ENCODE peak calls at places on chromosomes 5 and 9, in ten cellular contexts. O is sigmoid colon, Y is AG09309, J is adrenal gland, Q is AG04450, V is psoas muscle, N is right atrium auricular region, D is adipocyte, X is mucosa of descending colon, S is aorta. A is an unnamed sample.

GRCh38 chr5:43016217-43016779 is 23.8 kb downstream of the ANXA2R start:
- DNase-seq in O (no peak), Y (no peak), J (no peak), Q (no peak), V (no peak), N (no peak), D (no peak), X (no peak), S (no peak), A (no peak)

GRCh38 chr5:176819476-176819875 is 9.1 kb downstream of the UNC5A start:
- DNase-seq in O (no peak), Y (no peak), J (no peak), Q (no peak), V (no peak), N (no peak), D (no peak), X (peak), S (no peak), A (no peak)

GRCh38 chr9:97842960-97843359 is 10.1 kb upstream of the FOXE1 start:
- DNase-seq in O (no peak), Y (no peak), J (no peak), Q (no peak), V (no peak), N (no peak), D (no peak), X (no peak), S (no peak), A (no peak)

GRCh38 chr5:168295574-168296201 is 4.2 kb downstream of the WWC1 start:
- DNase-seq in O (no peak), Y (peak), J (no peak), Q (peak), V (no peak), N (no peak), D (peak), X (no peak), S (no peak), A (peak)

GRCh38 chr9:112731971-112732370 is 14.1 kb upstream of the INIP start:
- DNase-seq in O (no peak), Y (no peak), J (no peak), Q (no peak), V (no peak), N (no peak), D (no peak), X (no peak), S (no peak), A (no peak)

GRCh38 chr9:87793292-87793691 is 67.4 kb downstream of the CTSL start:
- DNase-seq in O (no peak), Y (peak), J (no peak), Q (peak), V (no peak), N (no peak), D (peak), X (no peak), S (no peak), A (peak)

GRCh38 chr5:157457391-157457790 is 2.6 kb upstream of the NIPAL4 start:
- DNase-seq in O (no peak), Y (no peak), J (no peak), Q (no peak), V (no peak), N (no peak), D (no peak), X (no peak), S (no peak), A (no peak)

GRCh38 chr9:27665121-27665520 is 91.8 kb upstream of the C9orf72 start:
- DNase-seq in O (no peak), Y (no peak), J (no peak), Q (no peak), V (no peak), N (no peak), D (no peak), X (no peak), S (no peak), A (no peak)

GRCh38 chr5:16685069-16685468 is 68.3 kb upstream of the RETREG1 start:
- DNase-seq in O (no peak), Y (no peak), J (no peak), Q (no peak), V (no peak), N (no peak), D (no peak), X (no peak), S (no peak), A (no peak)

GRCh38 chr9:124133752-124134151 is 122.2 kb downstream of the LHX2 start:
- DNase-seq in O (no peak), Y (no peak), J (peak), Q (no peak), V (no peak), N (no peak), D (peak), X (no peak), S (peak), A (no peak)

GRCh38 chr9:88767504-88767790 is 223.8 kb upstream of the S1PR3 start:
- DNase-seq in O (no peak), Y (no peak), J (no peak), Q (no peak), V (no peak), N (no peak), D (no peak), X (no peak), S (no peak), A (no peak)

GRCh38 chr9:69527454-69527853 is 144.7 kb downstream of the APBA1 start:
- DNase-seq in O (no peak), Y (no peak), J (no peak), Q (no peak), V (no peak), N (no peak), D (no peak), X (no peak), S (no peak), A (no peak)

GRCh38 chr5:72767289-72768010 is 49.0 kb upstream of the TNPO1 start:
- DNase-seq in O (no peak), Y (no peak), J (peak), Q (no peak), V (no peak), N (no peak), D (no peak), X (no peak), S (no peak), A (no peak)

GRCh38 chr5:10307206-10308148 is at the start of gene CMBL:
- DNase-seq in O (peak), Y (no peak), J (peak), Q (no peak), V (peak), N (no peak), D (peak), X (peak), S (peak), A (no peak)

GRCh38 chr5:3597727-3598082 is 2.1 kb downstream of the IRX1 start:
- DNase-seq in O (no peak), Y (no peak), J (no peak), Q (no peak), V (no peak), N (no peak), D (no peak), X (no peak), S (no peak), A (no peak)

GRCh38 chr5:10725636-10726035 is 35.4 kb downstream of the DAP start:
- DNase-seq in O (no peak), Y (no peak), J (no peak), Q (no peak), V (no peak), N (no peak), D (no peak), X (no peak), S (no peak), A (no peak)

GRCh38 chr5:139903805-139904565 is 108.4 kb downstream of the PSD2 start:
- DNase-seq in O (peak), Y (no peak), J (peak), Q (no peak), V (peak), N (no peak), D (peak), X (no peak), S (no peak), A (no peak)

GRCh38 chr5:86526811-86527348 is 90.9 kb upstream of the COX7C start:
- DNase-seq in O (no peak), Y (no peak), J (no peak), Q (no peak), V (no peak), N (no peak), D (no peak), X (no peak), S (no peak), A (no peak)

GRCh38 chr5:134526483-134527155 is 1.1 kb downstream of the JADE2 start:
- DNase-seq in O (peak), Y (no peak), J (peak), Q (no peak), V (peak), N (peak), D (peak), X (peak), S (peak), A (no peak)

GRCh38 chr5:6603643-6604042 is 29.2 kb downstream of the NSUN2 start:
- DNase-seq in O (no peak), Y (no peak), J (no peak), Q (no peak), V (no peak), N (peak), D (no peak), X (no peak), S (no peak), A (no peak)

GRCh38 chr5:178389031-178389729 is 156.6 kb upstream of the PHYKPL start:
- DNase-seq in O (no peak), Y (no peak), J (no peak), Q (no peak), V (no peak), N (no peak), D (no peak), X (no peak), S (peak), A (no peak)

GRCh38 chr9:91127653-91128052 is 234.1 kb downstream of the AUH start:
- DNase-seq in O (no peak), Y (no peak), J (no peak), Q (no peak), V (no peak), N (no peak), D (no peak), X (no peak), S (no peak), A (no peak)

GRCh38 chr5:115532517-115532916 is 12.1 kb downstream of the FEM1C start:
- DNase-seq in O (no peak), Y (no peak), J (no peak), Q (no peak), V (no peak), N (no peak), D (peak), X (no peak), S (no peak), A (no peak)

GRCh38 chr5:57177479-57178156 is 3.8 kb downstream of the GPBP1 start:
- DNase-seq in O (no peak), Y (no peak), J (no peak), Q (no peak), V (no peak), N (no peak), D (no peak), X (no peak), S (no peak), A (no peak)

GRCh38 chr5:58239731-58240130 is 220.2 kb downstream of the PLK2 start:
- DNase-seq in O (no peak), Y (no peak), J (no peak), Q (no peak), V (no peak), N (no peak), D (no peak), X (no peak), S (no peak), A (no peak)

GRCh38 chr9:19456996-19457693 is 48.3 kb downstream of the ACER2 start:
- DNase-seq in O (peak), Y (peak), J (peak), Q (peak), V (peak), N (peak), D (peak), X (no peak), S (peak), A (no peak)

GRCh38 chr5:13108281-13108680 is 836.2 kb downstream of the DNAH5 start:
- DNase-seq in O (no peak), Y (no peak), J (no peak), Q (no peak), V (no peak), N (no peak), D (no peak), X (no peak), S (no peak), A (no peak)

GRCh38 chr9:133914483-133915342 is 77.4 kb downstream of the VAV2 start:
- DNase-seq in O (no peak), Y (no peak), J (no peak), Q (no peak), V (no peak), N (no peak), D (no peak), X (no peak), S (no peak), A (no peak)

GRCh38 chr5:104573979-104574709 is 1011.6 kb upstream of the NUDT12 start:
- DNase-seq in O (no peak), Y (no peak), J (no peak), Q (no peak), V (no peak), N (no peak), D (no peak), X (no peak), S (no peak), A (no peak)

GRCh38 chr5:178564386-178564785 is 25.8 kb downstream of the COL23A1 start:
- DNase-seq in O (no peak), Y (no peak), J (no peak), Q (no peak), V (no peak), N (no peak), D (no peak), X (no peak), S (no peak), A (no peak)

GRCh38 chr9:33135086-33135958 is 31.8 kb downstream of the B4GALT1 start:
- DNase-seq in O (peak), Y (no peak), J (peak), Q (no peak), V (no peak), N (no peak), D (no peak), X (no peak), S (no peak), A (peak)

GRCh38 chr9:10479172-10479571 is 133.6 kb downstream of the PTPRD start:
- DNase-seq in O (no peak), Y (no peak), J (no peak), Q (no peak), V (no peak), N (no peak), D (no peak), X (no peak), S (no peak), A (no peak)

GRCh38 chr9:135080286-135081263 is 6.9 kb upstream of the OLFM1 start:
- DNase-seq in O (peak), Y (no peak), J (no peak), Q (no peak), V (no peak), N (no peak), D (no peak), X (no peak), S (no peak), A (no peak)

GRCh38 chr9:13027834-13028233 is 251.7 kb downstream of the MPDZ start:
- DNase-seq in O (no peak), Y (no peak), J (no peak), Q (no peak), V (no peak), N (no peak), D (no peak), X (no peak), S (no peak), A (no peak)

GRCh38 chr9:126631254-126631653 is 17.5 kb downstream of the LMX1B start:
- DNase-seq in O (no peak), Y (no peak), J (no peak), Q (no peak), V (no peak), N (no peak), D (no peak), X (no peak), S (no peak), A (no peak)

GRCh38 chr9:84228130-84228735 is 112.3 kb downstream of the SLC28A3 start:
- DNase-seq in O (no peak), Y (no peak), J (no peak), Q (no peak), V (no peak), N (no peak), D (no peak), X (no peak), S (no peak), A (no peak)

GRCh38 chr5:54884195-54884536 is 101.2 kb downstream of the ESM1 start:
- DNase-seq in O (no peak), Y (no peak), J (no peak), Q (no peak), V (no peak), N (no peak), D (no peak), X (no peak), S (no peak), A (no peak)
- H3K4me3 ChIP-seq in O (peak), Y (no peak), J (peak), Q (peak), V (peak), N (peak), D (peak), X (no peak), S (no peak), A (peak)

GRCh38 chr9:122370869-122371467 is at the start of gene PTGS1:
- DNase-seq in O (peak), Y (no peak), J (peak), Q (no peak), V (peak), N (peak), D (peak), X (peak), S (peak), A (no peak)

GRCh38 chr9:122372856-122373845 is 2.3 kb downstream of the PTGS1 start:
- DNase-seq in O (peak), Y (no peak), J (no peak), Q (no peak), V (no peak), N (no peak), D (no peak), X (no peak), S (no peak), A (no peak)

GRCh38 chr9:122370303-122370702 is 521 bp upstream of the PTGS1 start:
- DNase-seq in O (no peak), Y (no peak), J (no peak), Q (no peak), V (no peak), N (no peak), D (no peak), X (no peak), S (peak), A (no peak)

GRCh38 chr9:122374885-122375420 is 4.1 kb downstream of the PTGS1 start:
- DNase-seq in O (peak), Y (no peak), J (peak), Q (no peak), V (peak), N (peak), D (peak), X (peak), S (peak), A (no peak)

GRCh38 chr9:122371851-122372250 is 1.0 kb downstream of the PTGS1 start:
- DNase-seq in O (peak), Y (no peak), J (no peak), Q (no peak), V (no peak), N (no peak), D (no peak), X (no peak), S (no peak), A (no peak)
- H3K4me3 ChIP-seq in O (peak), Y (no peak), J (no peak), Q (peak), V (no peak), N (no peak), D (peak), X (no peak), S (no peak), A (no peak)

GRCh38 chr5:131252824-131253171 is 11.1 kb upstream of the CDC42SE2 start:
- DNase-seq in O (peak), Y (no peak), J (peak), Q (no peak), V (peak), N (no peak), D (no peak), X (peak), S (peak), A (no peak)
- H3K4me3 ChIP-seq in O (no peak), Y (no peak), J (no peak), Q (no peak), V (no peak), N (no peak), D (no peak), X (no peak), S (no peak), A (no peak)

GRCh38 chr5:34416501-34417008 is 239.6 kb upstream of the RAI14 start:
- DNase-seq in O (no peak), Y (no peak), J (no peak), Q (no peak), V (no peak), N (no peak), D (no peak), X (no peak), S (no peak), A (no peak)
- H3K4me3 ChIP-seq in O (no peak), Y (no peak), J (no peak), Q (no peak), V (no peak), N (no peak), D (no peak), X (no peak), S (no peak), A (no peak)